ENCODE peak calls at places on chromosomes 6 and 20, in nine cellular contexts. O is mesenchymal stem cell, I is tibial nerve, P is ascending aorta, V is right cardiac atrium, U is A549, S is psoas muscle, D is uterus, M is astrocyte. C is an unnamed sample. For H3K9me3, the result is how much of the 10 kb centered on the place peaks cover.

GRCh38 chr20:62409086-62409853 is 2.2 kb upstream of the CABLES2 start:
- DNase-seq in O (no peak), M (no peak), P (no peak), D (no peak), U (no peak), S (no peak), I (no peak), V (no peak), C (no peak)

GRCh38 chr6:81606965-81607381 is 145.5 kb downstream of the TENT5A start:
- DNase-seq in M (peak), I (no peak), S (no peak), D (no peak), U (no peak), P (no peak), V (no peak), O (no peak), C (no peak)

GRCh38 chr20:49394264-49394663 is 88.2 kb downstream of the KCNB1 start:
- DNase-seq in I (no peak), P (no peak), D (peak), O (no peak), M (no peak), U (no peak), V (no peak), S (peak), C (no peak)

GRCh38 chr20:35618372-35619131 is 2.9 kb downstream of the SPAG4 start:
- DNase-seq in I (no peak), S (no peak), D (no peak), O (peak), U (no peak), P (no peak), M (peak), V (peak), C (peak)

GRCh38 chr6:86856937-86857563 is 80.3 kb upstream of the HTR1E start:
- DNase-seq in V (no peak), O (peak), P (no peak), D (no peak), M (peak), S (no peak), I (no peak), U (peak), C (peak)

GRCh38 chr6:18034798-18035202 is 47.4 kb upstream of the KIF13A start:
- DNase-seq in S (no peak), V (no peak), M (no peak), D (no peak), O (no peak), U (peak), I (no peak), P (no peak), C (peak)

GRCh38 chr6:35489995-35490791 is 6.7 kb downstream of the TEAD3 start:
- DNase-seq in D (peak), P (peak), I (peak), O (peak), V (peak), S (peak), U (no peak), M (peak), C (peak)

GRCh38 chr20:48933017-48933766 is 11.7 kb downstream of the ARFGEF2 start:
- DNase-seq in V (no peak), M (no peak), P (no peak), D (no peak), S (no peak), O (no peak), U (no peak), I (no peak), C (peak)

GRCh38 chr6:89393659-89394058 is 18.4 kb downstream of the RRAGD start:
- DNase-seq in I (no peak), M (no peak), P (no peak), U (no peak), D (no peak), S (no peak), V (no peak), O (no peak), C (no peak)

GRCh38 chr6:111061493-111061892 is 25.8 kb upstream of the SLC16A10 start:
- DNase-seq in V (no peak), P (no peak), U (no peak), S (no peak), I (no peak), O (no peak), D (no peak), M (peak), C (no peak)

DNA sequence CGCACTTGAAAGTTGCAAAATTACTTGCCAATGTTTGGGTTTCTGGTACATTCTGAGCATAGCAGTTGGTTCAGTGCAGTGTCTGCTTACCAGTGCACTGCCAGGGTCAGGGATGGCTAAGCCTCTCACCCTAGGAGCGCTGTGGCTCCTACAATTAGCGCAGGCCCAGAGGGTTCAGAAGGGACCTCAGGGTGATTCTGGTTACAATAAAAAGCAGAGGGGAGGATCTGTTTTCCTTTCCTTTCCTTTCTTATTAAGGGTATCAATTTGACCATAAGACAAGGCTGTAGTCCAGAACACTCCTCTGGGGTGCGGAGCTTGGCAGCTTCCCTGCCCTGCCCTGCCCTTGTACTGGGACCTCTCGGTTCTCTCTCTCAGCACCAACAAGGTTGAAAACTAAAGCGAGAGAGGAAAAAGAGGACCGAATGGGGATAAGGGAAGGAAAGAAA is 2.6 kb downstream of the MAFB start:
- DNase-seq in U (no peak), I (no peak), M (no peak), P (no peak), D (no peak), S (no peak), O (no peak), V (no peak), C (peak)
- H3K27ac ChIP-seq in U (no peak), I (peak), M (no peak), P (no peak), D (no peak), S (peak), O (no peak), V (no peak), C (peak)

DNA sequence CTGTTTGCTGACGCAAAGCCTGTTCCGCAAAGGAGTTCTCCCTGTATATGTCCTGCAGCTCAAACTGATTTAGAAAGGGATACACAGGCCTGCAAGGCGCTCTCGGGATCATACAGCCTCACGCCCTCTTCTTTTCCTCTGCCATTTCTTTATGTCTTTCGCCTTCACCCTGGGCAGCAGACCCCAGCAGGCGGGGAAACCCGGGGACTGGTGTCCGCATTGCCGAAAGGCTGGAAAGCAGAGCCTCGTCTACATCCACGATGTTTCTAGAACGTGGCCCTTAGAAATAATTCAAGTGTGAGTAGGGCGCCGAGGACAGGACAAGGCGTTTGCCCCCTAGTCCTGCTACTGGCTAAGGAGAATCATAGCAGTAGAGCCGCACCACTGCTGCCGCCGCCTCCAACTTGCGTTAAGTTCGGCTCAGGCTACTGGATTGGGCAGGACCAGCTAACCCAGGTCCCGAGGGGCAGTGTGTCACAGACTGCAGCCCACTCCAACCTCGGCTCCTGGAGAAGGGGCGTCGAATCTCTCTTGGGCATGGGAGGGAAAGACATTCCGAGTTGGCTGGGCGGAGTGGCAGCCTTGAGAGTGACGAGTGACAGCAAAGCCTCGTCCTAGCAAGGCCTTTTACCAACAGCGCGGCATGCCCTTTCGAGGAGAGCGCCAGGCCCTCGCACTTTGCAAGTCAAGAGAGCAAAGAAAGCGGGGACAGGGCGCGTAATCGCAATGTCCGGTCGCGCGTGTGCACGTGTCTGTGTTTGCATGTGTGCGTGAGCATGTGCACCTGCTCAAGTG is 2.6 kb upstream of the TBX18 start:
- DNase-seq in I (no peak), D (no peak), M (no peak), V (peak), P (no peak), S (no peak), U (no peak), O (peak), C (no peak)
- H3K9me3 ChIP-seq in I (under half), D (under half), M (under half), V (under half), P (under half), S (under half), U (under half), O (under half), C (under half)

GRCh38 chr20:17648306-17648646 is 33.8 kb downstream of the RRBP1 start:
- DNase-seq in O (peak), V (peak), P (no peak), S (peak), U (no peak), D (no peak), M (no peak), I (no peak), C (peak)

GRCh38 chr20:17646209-17646717 is 35.8 kb downstream of the RRBP1 start:
- DNase-seq in U (no peak), V (no peak), I (no peak), P (no peak), S (peak), D (no peak), M (no peak), O (no peak), C (no peak)

GRCh38 chr20:17645546-17646208 is 36.4 kb downstream of the RRBP1 start:
- DNase-seq in D (no peak), I (no peak), S (peak), P (no peak), M (no peak), V (no peak), O (no peak), U (no peak), C (peak)

GRCh38 chr20:17647391-17648305 is 34.4 kb downstream of the RRBP1 start:
- DNase-seq in O (no peak), U (no peak), D (no peak), I (no peak), S (peak), P (no peak), V (no peak), M (no peak), C (no peak)

DNA sequence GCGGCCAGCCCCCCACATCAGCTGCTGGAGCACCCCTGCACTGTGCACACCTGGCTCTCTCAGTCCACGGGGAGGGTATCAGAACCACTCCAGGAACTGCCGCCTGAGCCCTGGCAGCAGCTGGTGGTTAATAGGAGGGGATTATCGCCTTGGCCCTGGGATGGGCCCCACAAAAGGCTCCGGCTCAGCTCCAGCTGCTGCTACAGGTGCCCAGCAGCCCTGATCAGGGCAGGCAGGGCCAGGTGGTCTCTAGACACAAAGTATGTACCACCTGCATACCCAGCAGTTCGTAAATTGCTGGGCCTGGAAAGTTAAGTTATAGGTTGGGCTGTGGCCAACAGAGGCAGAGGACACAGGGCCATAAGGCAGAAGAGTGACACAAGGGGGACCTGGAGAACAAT is 35.1 kb downstream of the RRBP1 start:
- DNase-seq in M (no peak), D (no peak), P (no peak), O (no peak), I (no peak), S (peak), U (no peak), V (no peak), C (peak)
- H3K27ac ChIP-seq in M (no peak), D (peak), P (no peak), O (no peak), I (peak), S (no peak), U (no peak), V (peak), C (peak)

GRCh38 chr20:59662161-59662560 is 57.8 kb downstream of the PHACTR3 start:
- DNase-seq in S (no peak), P (no peak), U (no peak), V (no peak), I (no peak), D (no peak), O (no peak), M (no peak), C (no peak)

GRCh38 chr20:59664389-59665055 is 60.2 kb downstream of the PHACTR3 start:
- DNase-seq in U (no peak), O (no peak), S (no peak), M (no peak), I (no peak), V (no peak), D (no peak), P (no peak), C (no peak)

GRCh38 chr20:59663513-59663890 is 59.2 kb downstream of the PHACTR3 start:
- DNase-seq in P (no peak), D (no peak), V (no peak), U (no peak), O (no peak), I (no peak), S (no peak), M (no peak), C (no peak)

GRCh38 chr20:59661621-59662020 is 57.3 kb downstream of the PHACTR3 start:
- DNase-seq in U (no peak), O (no peak), M (no peak), D (no peak), P (no peak), I (no peak), S (no peak), V (no peak), C (no peak)

GRCh38 chr20:59662856-59663512 is 58.6 kb downstream of the PHACTR3 start:
- DNase-seq in M (no peak), U (no peak), O (no peak), I (no peak), P (no peak), V (no peak), D (no peak), S (no peak), C (no peak)
- H3K9me3 ChIP-seq in M (under half), U (under half), O (under half), I (under half), P (under half), V (under half), D (under half), S (under half), C (under half)